ENCODE peak calls at places on chromosomes 11 and 22, in ten cellular contexts. R is spleen, Q is GM23248, V is BE2C, L is HCT116, C is heart left ventricle, M is neural progenitor cell, N is lung, U is thoracic aorta, W is stomach. Z is an unnamed sample. For H3K4me1 and H3K36me3, the result is how much of the 10 kb centered on the place peaks cover.

GRCh38 chr11:56841210-56841810 is 92.8 kb upstream of the OR9G4 start:
- DNase-seq in R (no peak), C (peak), N (peak), L (peak), Q (peak), V (peak), M (peak), U (no peak), W (peak), Z (peak)

GRCh38 chr22:39959640-39960447 is at the start of gene TMA7B:
- DNase-seq in L (no peak), M (peak), U (no peak), R (peak), V (peak), N (no peak), W (peak), C (no peak), Q (peak), Z (peak)

GRCh38 chr11:84922836-84923235 is 704.3 kb downstream of the DLG2 start:
- DNase-seq in V (no peak), U (no peak), Q (peak), W (no peak), L (no peak), C (peak), N (no peak), M (peak), R (no peak), Z (no peak)

GRCh38 chr11:134139873-134140331 is 71.0 kb downstream of the JAM3 start:
- DNase-seq in M (peak), R (peak), W (peak), N (no peak), Q (peak), V (peak), U (no peak), L (peak), C (peak), Z (peak)

GRCh38 chr11:43360361-43361032 is 1.8 kb downstream of the TTC17 start:
- DNase-seq in L (no peak), V (no peak), W (no peak), C (no peak), N (no peak), M (no peak), R (no peak), U (no peak), Q (peak), Z (peak)

GRCh38 chr11:2519517-2519878 is 74.7 kb downstream of the KCNQ1 start:
- DNase-seq in L (no peak), V (no peak), C (no peak), U (no peak), N (no peak), M (no peak), R (no peak), W (no peak), Q (no peak), Z (no peak)

GRCh38 chr11:78290293-78291176 is 101.8 kb downstream of the USP35 start:
- DNase-seq in R (no peak), M (no peak), N (peak), W (peak), C (no peak), U (no peak), L (no peak), V (no peak), Q (peak), Z (peak)

GRCh38 chr11:72585762-72586590 is 88.2 kb downstream of the PDE2A start:
- DNase-seq in V (peak), M (peak), W (peak), U (no peak), L (peak), Q (peak), R (peak), N (peak), C (peak), Z (peak)

GRCh38 chr22:48376936-48377335 is 1450.7 kb downstream of the BRD1 start:
- DNase-seq in M (no peak), N (no peak), U (no peak), Q (no peak), R (peak), V (no peak), L (no peak), W (no peak), C (no peak), Z (no peak)

GRCh38 chr22:48049116-48049515 is 1286.7 kb downstream of the TBC1D22A start:
- DNase-seq in V (no peak), U (no peak), Q (no peak), C (no peak), R (no peak), L (no peak), W (no peak), M (no peak), N (no peak), Z (no peak)

GRCh38 chr11:1864831-1865665 is 12.2 kb downstream of the LSP1 start:
- DNase-seq in U (no peak), N (no peak), L (no peak), C (peak), M (peak), R (peak), Q (no peak), W (no peak), V (no peak), Z (no peak)

GRCh38 chr11:117973446-117973922 is 12.7 kb upstream of the IL10RA start:
- DNase-seq in L (no peak), C (no peak), U (no peak), W (no peak), M (no peak), Q (no peak), V (no peak), N (peak), R (no peak), Z (no peak)

DNA sequence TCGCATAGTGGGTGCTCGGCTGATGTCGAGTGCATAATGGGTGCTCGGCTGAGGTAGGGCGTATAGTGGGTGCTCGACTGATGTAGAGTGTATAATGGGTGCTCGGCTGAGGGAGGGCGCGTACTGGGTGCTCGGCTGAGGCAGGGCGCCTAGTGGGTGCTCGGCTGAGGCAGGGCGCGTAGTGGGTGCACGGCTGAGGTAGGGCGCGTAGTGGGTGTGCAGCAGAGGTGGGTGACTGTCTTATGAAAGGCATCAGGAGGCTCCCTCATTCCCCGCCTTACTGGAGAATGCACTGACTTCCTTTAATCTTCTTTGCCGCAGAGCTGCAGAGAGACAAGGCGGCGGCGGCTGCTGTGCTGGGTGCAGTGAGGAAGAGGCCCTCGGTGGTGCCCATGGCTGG is 33.8 kb downstream of the ARHGAP8 start:
- DNase-seq in C (no peak), Q (no peak), L (no peak), M (no peak), N (no peak), V (no peak), R (no peak), W (no peak), U (no peak), Z (no peak)
- H3K4me1 ChIP-seq in C (under half), Q (under half), L (under half), M (under half), N (under half), V (under half), R (under half), W (under half), U (under half), Z (under half)

DNA sequence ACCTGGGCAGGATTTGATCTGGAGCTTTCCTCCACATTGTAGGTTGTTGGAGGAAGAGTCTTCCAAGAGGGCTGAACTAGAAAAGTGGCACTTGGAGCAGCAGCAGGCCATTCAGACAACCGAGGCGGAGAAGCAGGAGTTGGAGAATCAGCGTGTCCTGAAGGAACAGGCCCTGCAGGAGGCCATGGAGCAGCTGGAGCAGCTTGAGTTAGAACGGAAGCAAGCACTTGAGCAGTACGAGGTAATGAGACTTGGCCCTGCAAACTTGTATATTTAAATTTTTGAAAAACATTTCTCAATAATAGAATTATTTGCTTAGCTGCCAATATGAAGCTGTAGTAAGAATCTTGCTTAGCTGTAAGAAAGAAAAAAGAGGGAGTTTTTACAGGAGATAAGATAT is 83.9 kb downstream of the SWAP70 start:
- DNase-seq in Q (no peak), U (no peak), V (no peak), C (no peak), M (peak), R (no peak), N (peak), L (no peak), W (no peak), Z (no peak)
- H3K36me3 ChIP-seq in Q (under half), U (under half), V (under half), C (under half), M (under half), R (under half), N (under half), L (under half), W (under half), Z (half or more)

GRCh38 chr11:123587044-123587443 is 67.4 kb downstream of the SCN3B start:
- DNase-seq in L (no peak), U (no peak), R (no peak), N (no peak), C (no peak), W (no peak), M (no peak), V (peak), Q (peak), Z (no peak)

GRCh38 chr11:123587559-123587958 is 66.9 kb downstream of the SCN3B start:
- DNase-seq in M (no peak), U (no peak), W (peak), N (no peak), R (no peak), C (no peak), V (no peak), Q (no peak), L (no peak), Z (no peak)

GRCh38 chr11:123590296-123590912 is 64.0 kb downstream of the SCN3B start:
- DNase-seq in Q (peak), U (no peak), N (no peak), W (peak), M (no peak), C (peak), R (no peak), V (no peak), L (peak), Z (peak)

GRCh38 chr11:123588117-123588815 is 66.2 kb downstream of the SCN3B start:
- DNase-seq in V (no peak), R (no peak), Q (no peak), M (no peak), L (no peak), W (peak), C (no peak), N (no peak), U (no peak), Z (no peak)

DNA sequence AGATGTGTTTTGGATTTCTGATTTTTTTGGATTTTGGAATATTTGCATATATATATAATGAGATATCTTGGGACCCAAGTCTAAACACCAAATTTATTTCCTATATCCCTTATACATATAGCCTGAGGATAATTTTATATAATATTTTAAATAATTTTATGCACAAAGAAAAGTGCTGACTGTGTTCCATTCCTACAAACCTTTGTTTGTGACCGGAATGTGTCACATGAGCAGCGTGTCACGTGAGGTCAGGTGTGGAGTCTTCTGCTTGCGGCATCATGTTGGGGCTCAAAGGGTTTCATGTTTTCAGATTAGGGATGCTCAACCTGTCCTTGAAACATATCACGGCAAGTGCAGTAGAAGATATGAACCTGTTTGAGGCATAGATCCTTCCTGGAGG is 65.6 kb downstream of the SCN3B start:
- DNase-seq in Q (no peak), W (no peak), U (no peak), N (no peak), R (no peak), C (no peak), L (no peak), M (no peak), V (no peak), Z (no peak)
- H3K4me1 ChIP-seq in Q (under half), W (under half), U (under half), N (under half), R (under half), C (under half), L (under half), M (under half), V (under half), Z (under half)

DNA sequence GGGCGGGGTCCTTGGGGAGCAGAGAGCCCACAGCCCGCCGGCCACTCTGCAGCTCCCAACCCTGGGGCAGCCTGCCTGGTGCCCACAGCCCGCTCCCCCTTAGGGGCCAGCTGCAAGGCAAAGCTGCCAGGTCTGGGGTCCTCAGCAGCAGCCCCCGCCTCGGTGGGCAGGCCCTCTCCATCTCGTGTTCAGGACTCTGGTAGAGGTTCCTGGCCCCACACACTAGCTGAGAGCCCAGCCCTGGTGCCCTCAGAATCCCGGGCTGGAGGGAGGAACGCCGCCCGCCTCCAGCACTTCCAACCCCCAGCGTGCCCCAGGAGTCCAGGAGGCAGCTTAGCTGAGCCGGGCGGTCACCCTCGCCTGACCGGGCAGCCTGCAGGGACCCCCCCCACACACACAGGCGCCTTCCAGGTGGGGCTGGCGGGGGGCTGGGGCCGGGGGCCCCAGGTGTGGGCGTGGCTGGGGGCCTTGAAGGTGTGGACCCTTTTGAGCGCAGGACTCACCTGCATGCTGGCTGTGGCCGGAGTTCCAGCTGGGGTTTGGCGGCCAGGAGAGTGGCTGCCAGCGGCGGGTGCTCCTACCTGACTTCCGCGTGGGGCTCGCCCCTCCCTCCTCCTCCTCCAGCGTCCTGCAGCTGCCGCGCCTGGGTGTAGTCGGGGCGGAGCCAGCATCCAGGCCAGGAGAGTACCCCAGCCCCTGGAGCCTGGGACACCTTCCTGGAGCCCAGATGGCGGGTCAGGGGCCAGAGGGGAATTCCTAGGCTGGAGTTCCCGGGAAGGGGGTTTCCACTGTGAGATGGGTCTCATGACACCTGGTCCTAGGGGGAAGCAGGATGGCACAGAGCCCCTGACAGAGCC is at the start of gene ANO9:
- DNase-seq in C (peak), V (no peak), R (peak), Q (no peak), W (peak), M (peak), L (no peak), N (peak), U (no peak), Z (no peak)
- H3K36me3 ChIP-seq in C (under half), V (under half), R (under half), Q (under half), W (under half), M (under half), L (under half), N (under half), U (under half), Z (under half)

Z was measured in adipocyte.